ENCODE peak calls at places on chromosomes 4 and X, in eight cellular contexts. B, J, W, M, U, G, D and F are unnamed samples.

GRCh38 chr4:100246697-100247096 is 56.4 kb upstream of the DDIT4L start:
- DNase-seq in B (no peak), J (no peak), W (no peak), M (no peak), U (no peak), G (no peak), D (no peak), F (no peak)

GRCh38 chr4:52199574-52200338 is 148.7 kb downstream of the SPATA18 start:
- DNase-seq in B (no peak), J (no peak), W (no peak), M (no peak), U (peak), G (no peak), D (no peak), F (no peak)

GRCh38 chrX:72255445-72255844 is 16.6 kb upstream of the ERCC6L start:
- DNase-seq in B (no peak), J (peak), W (no peak), M (peak), U (no peak), G (no peak), D (no peak), F (no peak)

GRCh38 chr4:56674984-56675383 is 6.1 kb downstream of the HOPX start:
- DNase-seq in B (no peak), J (no peak), W (no peak), M (no peak), U (no peak), G (no peak), D (no peak), F (no peak)

GRCh38 chrX:23668335-23668734 is 1.0 kb downstream of the PRDX4 start:
- DNase-seq in B (no peak), J (no peak), W (no peak), M (no peak), U (no peak), G (no peak), D (no peak), F (no peak)

GRCh38 chr4:117560329-117560728 is 474.0 kb upstream of the NDST3 start:
- DNase-seq in B (no peak), J (no peak), W (peak), M (no peak), U (no peak), G (no peak), D (no peak), F (no peak)

GRCh38 chr4:174490356-174490969 is 31.8 kb downstream of the HPGD start:
- DNase-seq in B (no peak), J (no peak), W (no peak), M (no peak), U (peak), G (no peak), D (no peak), F (no peak)

GRCh38 chr4:4666693-4667642 is 125.1 kb upstream of the STX18 start:
- DNase-seq in B (no peak), J (no peak), W (no peak), M (no peak), U (no peak), G (no peak), D (peak), F (no peak)

GRCh38 chrX:136437774-136438173 is 50.0 kb upstream of the BRS3 start:
- DNase-seq in B (no peak), J (no peak), W (no peak), M (no peak), U (no peak), G (no peak), D (no peak), F (no peak)

GRCh38 chr4:85939595-85939994 is 420.3 kb downstream of the MAPK10 start:
- DNase-seq in B (no peak), J (no peak), W (no peak), M (no peak), U (no peak), G (no peak), D (no peak), F (no peak)

GRCh38 chr4:48831532-48832015 is 686 bp downstream of the OCIAD1 start:
- DNase-seq in B (no peak), J (no peak), W (no peak), M (no peak), U (no peak), G (no peak), D (no peak), F (no peak)

GRCh38 chrX:22378296-22378695 is 105.6 kb downstream of the CBLL2 start:
- DNase-seq in B (no peak), J (no peak), W (no peak), M (no peak), U (no peak), G (no peak), D (no peak), F (no peak)

GRCh38 chrX:65596270-65596669 is 61.7 kb upstream of the LAS1L start:
- DNase-seq in B (no peak), J (no peak), W (no peak), M (peak), U (no peak), G (no peak), D (peak), F (no peak)

GRCh38 chrX:65601126-65601525 is 66.3 kb upstream of the MSN start:
- DNase-seq in B (no peak), J (no peak), W (no peak), M (no peak), U (no peak), G (no peak), D (no peak), F (no peak)

GRCh38 chrX:65601530-65602281 is 65.7 kb upstream of the MSN start:
- DNase-seq in B (peak), J (peak), W (no peak), M (peak), U (no peak), G (no peak), D (peak), F (peak)

GRCh38 chrX:65600106-65600505 is 65.5 kb upstream of the LAS1L start:
- DNase-seq in B (no peak), J (no peak), W (no peak), M (no peak), U (no peak), G (no peak), D (peak), F (no peak)

GRCh38 chrX:65598559-65599147 is 64.1 kb upstream of the LAS1L start:
- DNase-seq in B (no peak), J (no peak), W (no peak), M (no peak), U (no peak), G (no peak), D (peak), F (no peak)
- H3K4me3 ChIP-seq in B (no peak), J (no peak), W (no peak), M (no peak), U (no peak), G (no peak), D (no peak), F (no peak)

GRCh38 chrX:16931855-16932254 is 14.6 kb upstream of the REPS2 start:
- DNase-seq in B (no peak), J (no peak), W (no peak), M (no peak), U (no peak), G (no peak), D (no peak), F (no peak)

GRCh38 chrX:16930392-16930791 is 16.1 kb upstream of the REPS2 start:
- DNase-seq in B (no peak), J (no peak), W (no peak), M (no peak), U (no peak), G (no peak), D (no peak), F (no peak)

GRCh38 chrX:16931371-16931770 is 15.1 kb upstream of the REPS2 start:
- DNase-seq in B (no peak), J (no peak), W (no peak), M (no peak), U (no peak), G (no peak), D (no peak), F (no peak)

GRCh38 chrX:16934212-16934611 is 12.2 kb upstream of the REPS2 start:
- DNase-seq in B (no peak), J (no peak), W (no peak), M (no peak), U (no peak), G (no peak), D (no peak), F (no peak)
- TF ChIP-seq CTCF in B (no peak), J (no peak), W (no peak), M (no peak), U (no peak), G (no peak), D (no peak), F (no peak)

GRCh38 chr4:41320786-41321185 is 64.1 kb downstream of the UCHL1 start:
- DNase-seq in B (no peak), J (no peak), W (no peak), M (no peak), U (no peak), G (no peak), D (no peak), F (no peak)

GRCh38 chr4:41321216-41321945 is 64.7 kb downstream of the UCHL1 start:
- DNase-seq in B (no peak), J (no peak), W (no peak), M (no peak), U (no peak), G (no peak), D (no peak), F (no peak)

GRCh38 chr4:41318839-41319530 is 62.3 kb downstream of the UCHL1 start:
- DNase-seq in B (no peak), J (no peak), W (no peak), M (no peak), U (peak), G (no peak), D (no peak), F (no peak)

GRCh38 chr4:41319553-41319952 is 62.8 kb downstream of the UCHL1 start:
- DNase-seq in B (no peak), J (no peak), W (peak), M (no peak), U (peak), G (no peak), D (no peak), F (no peak)

GRCh38 chr4:41320278-41320677 is 63.5 kb downstream of the UCHL1 start:
- DNase-seq in B (no peak), J (no peak), W (no peak), M (no peak), U (no peak), G (no peak), D (no peak), F (no peak)
- TF ChIP-seq POLR2A in B (no peak), J (no peak), W (no peak), M (no peak), U (no peak), G (no peak), D (no peak), F (no peak)

DNA sequence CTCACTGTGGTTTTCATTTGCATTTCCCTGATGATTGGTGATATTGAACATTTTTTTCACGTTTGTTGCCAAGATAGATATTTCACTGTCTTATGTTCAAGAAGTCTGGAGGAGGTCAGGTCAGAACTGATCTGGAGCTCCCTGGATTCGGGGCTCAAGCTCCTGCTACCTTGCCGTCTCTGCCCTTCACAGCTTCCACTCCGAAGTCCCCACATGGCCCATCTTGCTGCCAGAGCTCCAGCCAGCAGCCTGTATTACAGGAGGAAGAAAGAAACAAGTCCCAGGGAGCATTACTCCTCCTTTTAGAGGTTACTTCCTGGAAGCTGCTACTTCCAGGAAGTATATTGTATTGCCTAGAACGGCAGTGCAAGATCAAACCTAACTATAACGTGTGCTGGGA is 17.9 kb upstream of the CDKN2AIP start:
- DNase-seq in B (no peak), J (no peak), W (no peak), M (no peak), U (no peak), G (no peak), D (no peak), F (no peak)
- H3K4me3 ChIP-seq in B (no peak), J (no peak), W (no peak), M (no peak), U (no peak), G (no peak), D (no peak), F (no peak)